ENCODE peak calls at places on chromosomes 3 and 15, in seven cellular contexts. One of them, this sample, is unnamed.

GRCh38 chr3:78140866-78141658 is 1101.2 kb downstream of the ROBO2 start:
- DNase-seq in neuronal stem cell: no peak
- DNase-seq in mesenchymal stem cell: peak
- DNase-seq in H1: no peak
- DNase-seq in mesendoderm: peak
- DNase-seq in IMR-90: peak
- DNase-seq in trophoblast cell: no peak
- DNase-seq in this sample: no peak

GRCh38 chr3:15858547-15859506 is 61.0 kb upstream of the ANKRD28 start:
- DNase-seq in neuronal stem cell: peak
- DNase-seq in mesenchymal stem cell: peak
- DNase-seq in H1: no peak
- DNase-seq in mesendoderm: peak
- DNase-seq in IMR-90: no peak
- DNase-seq in trophoblast cell: peak
- DNase-seq in this sample: peak

GRCh38 chr15:75891895-75892294 is 11.8 kb upstream of the FBXO22 start:
- DNase-seq in neuronal stem cell: no peak
- DNase-seq in mesenchymal stem cell: peak
- DNase-seq in H1: no peak
- DNase-seq in mesendoderm: no peak
- DNase-seq in IMR-90: peak
- DNase-seq in trophoblast cell: no peak
- DNase-seq in this sample: no peak

GRCh38 chr3:146044046-146044445 is 116.9 kb downstream of the PLOD2 start:
- DNase-seq in neuronal stem cell: no peak
- DNase-seq in mesenchymal stem cell: no peak
- DNase-seq in H1: no peak
- DNase-seq in mesendoderm: no peak
- DNase-seq in IMR-90: no peak
- DNase-seq in trophoblast cell: peak
- DNase-seq in this sample: no peak

GRCh38 chr3:112446343-112446742 is 52.9 kb downstream of the BTLA start:
- DNase-seq in neuronal stem cell: peak
- DNase-seq in mesenchymal stem cell: no peak
- DNase-seq in H1: no peak
- DNase-seq in mesendoderm: peak
- DNase-seq in IMR-90: no peak
- DNase-seq in trophoblast cell: peak
- DNase-seq in this sample: no peak

GRCh38 chr3:115788921-115789470 is 165.7 kb downstream of the GAP43 start:
- DNase-seq in neuronal stem cell: no peak
- DNase-seq in mesenchymal stem cell: peak
- DNase-seq in H1: no peak
- DNase-seq in mesendoderm: no peak
- DNase-seq in IMR-90: peak
- DNase-seq in trophoblast cell: peak
- DNase-seq in this sample: no peak

GRCh38 chr3:43144811-43145490 is 39.1 kb upstream of the POMGNT2 start:
- DNase-seq in neuronal stem cell: no peak
- DNase-seq in mesenchymal stem cell: no peak
- DNase-seq in H1: no peak
- DNase-seq in mesendoderm: peak
- DNase-seq in IMR-90: peak
- DNase-seq in trophoblast cell: no peak
- DNase-seq in this sample: no peak

GRCh38 chr3:127089487-127090145 is 103.3 kb upstream of the PRR23E start:
- DNase-seq in neuronal stem cell: no peak
- DNase-seq in mesenchymal stem cell: no peak
- DNase-seq in H1: no peak
- DNase-seq in mesendoderm: no peak
- DNase-seq in IMR-90: no peak
- DNase-seq in trophoblast cell: no peak
- DNase-seq in this sample: no peak

GRCh38 chr3:165206454-165207266 is 10.5 kb upstream of the SLITRK3 start:
- DNase-seq in neuronal stem cell: peak
- DNase-seq in mesenchymal stem cell: peak
- DNase-seq in H1: no peak
- DNase-seq in mesendoderm: peak
- DNase-seq in IMR-90: peak
- DNase-seq in trophoblast cell: peak
- DNase-seq in this sample: peak

GRCh38 chr3:120909602-120909878 is 1.5 kb downstream of the STXBP5L start:
- DNase-seq in neuronal stem cell: no peak
- DNase-seq in mesenchymal stem cell: no peak
- DNase-seq in H1: no peak
- DNase-seq in mesendoderm: peak
- DNase-seq in IMR-90: no peak
- DNase-seq in trophoblast cell: no peak
- DNase-seq in this sample: peak

GRCh38 chr3:195271116-195271858 is at the start of gene XXYLT1:
- DNase-seq in neuronal stem cell: peak
- DNase-seq in mesenchymal stem cell: peak
- DNase-seq in H1: peak
- DNase-seq in mesendoderm: peak
- DNase-seq in IMR-90: peak
- DNase-seq in trophoblast cell: peak
- DNase-seq in this sample: peak

GRCh38 chr3:182035324-182035723 is 323.6 kb downstream of the SOX2 start:
- DNase-seq in neuronal stem cell: no peak
- DNase-seq in mesenchymal stem cell: no peak
- DNase-seq in H1: no peak
- DNase-seq in mesendoderm: no peak
- DNase-seq in IMR-90: no peak
- DNase-seq in trophoblast cell: peak
- DNase-seq in this sample: no peak

GRCh38 chr15:51589881-51590570 is 32.5 kb downstream of the DMXL2 start:
- DNase-seq in neuronal stem cell: no peak
- DNase-seq in mesenchymal stem cell: no peak
- DNase-seq in H1: no peak
- DNase-seq in mesendoderm: no peak
- DNase-seq in IMR-90: no peak
- DNase-seq in trophoblast cell: no peak
- DNase-seq in this sample: no peak

GRCh38 chr3:46984591-46985459 is 5.4 kb downstream of the NBEAL2 start:
- DNase-seq in neuronal stem cell: no peak
- DNase-seq in mesenchymal stem cell: no peak
- DNase-seq in H1: no peak
- DNase-seq in mesendoderm: no peak
- DNase-seq in IMR-90: no peak
- DNase-seq in trophoblast cell: no peak
- DNase-seq in this sample: no peak

GRCh38 chr3:107431048-107431297 is 53.7 kb downstream of the CCDC54 start:
- DNase-seq in neuronal stem cell: no peak
- DNase-seq in mesenchymal stem cell: peak
- DNase-seq in H1: no peak
- DNase-seq in mesendoderm: no peak
- DNase-seq in IMR-90: peak
- DNase-seq in trophoblast cell: no peak
- DNase-seq in this sample: no peak

GRCh38 chr3:133535971-133536634 is 37.4 kb upstream of the CDV3 start:
- DNase-seq in neuronal stem cell: no peak
- DNase-seq in mesenchymal stem cell: peak
- DNase-seq in H1: no peak
- DNase-seq in mesendoderm: no peak
- DNase-seq in IMR-90: peak
- DNase-seq in trophoblast cell: no peak
- DNase-seq in this sample: no peak

GRCh38 chr3:77620009-77620408 is 580.1 kb downstream of the ROBO2 start:
- DNase-seq in neuronal stem cell: no peak
- DNase-seq in mesenchymal stem cell: peak
- DNase-seq in H1: no peak
- DNase-seq in mesendoderm: no peak
- DNase-seq in IMR-90: peak
- DNase-seq in trophoblast cell: no peak
- DNase-seq in this sample: no peak

GRCh38 chr3:146589899-146590508 is 15.1 kb downstream of the PLSCR5 start:
- DNase-seq in neuronal stem cell: no peak
- DNase-seq in mesenchymal stem cell: peak
- DNase-seq in H1: no peak
- DNase-seq in mesendoderm: peak
- DNase-seq in IMR-90: peak
- DNase-seq in trophoblast cell: peak
- DNase-seq in this sample: no peak

GRCh38 chr15:101172421-101173097 is 79.3 kb downstream of the CHSY1 start:
- DNase-seq in neuronal stem cell: no peak
- DNase-seq in mesenchymal stem cell: no peak
- DNase-seq in H1: no peak
- DNase-seq in mesendoderm: no peak
- DNase-seq in IMR-90: peak
- DNase-seq in trophoblast cell: no peak
- DNase-seq in this sample: no peak

DNA sequence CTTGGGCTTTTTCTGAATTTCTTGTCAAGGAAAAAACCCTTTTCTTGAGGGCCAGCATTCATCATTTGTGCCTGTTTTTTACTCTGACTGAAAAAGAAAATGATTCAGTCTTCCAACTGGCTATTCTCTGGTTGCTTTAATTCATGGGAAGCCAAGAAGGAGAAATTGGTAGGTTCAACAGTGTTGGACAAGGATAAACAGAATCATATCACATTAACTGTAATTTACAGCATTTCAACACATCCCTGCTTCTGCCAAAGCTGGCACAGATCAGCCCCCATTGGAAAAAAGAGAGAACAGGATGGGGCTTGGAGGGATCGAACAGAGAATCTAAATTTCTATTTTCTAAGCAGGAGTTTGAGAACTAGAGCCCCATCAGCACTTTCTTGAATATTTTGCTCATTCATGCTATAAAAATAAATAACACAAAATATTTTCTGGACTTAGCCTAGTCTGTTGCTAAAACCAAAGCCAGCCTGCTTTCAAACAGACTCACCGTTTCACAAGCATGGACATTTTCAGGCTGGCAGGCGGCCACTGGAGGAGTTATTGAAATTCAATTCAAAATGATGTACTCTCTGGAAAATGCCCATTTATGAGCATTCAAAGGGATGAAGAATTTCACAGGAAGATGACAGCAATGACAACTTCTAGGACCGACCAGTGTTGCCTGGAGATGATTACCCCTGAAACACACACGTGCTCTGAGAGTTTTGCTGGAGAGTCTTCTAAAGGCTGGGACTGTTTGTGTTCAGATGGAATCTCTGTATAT is 181.2 kb downstream of the WNT5A start:
- DNase-seq in neuronal stem cell: no peak
- DNase-seq in mesenchymal stem cell: no peak
- DNase-seq in H1: no peak
- DNase-seq in mesendoderm: no peak
- DNase-seq in IMR-90: peak
- DNase-seq in trophoblast cell: no peak
- DNase-seq in this sample: no peak
- H2AK5ac ChIP-seq in neuronal stem cell: no peak
- H2AK5ac ChIP-seq in mesenchymal stem cell: no peak
- H2AK5ac ChIP-seq in H1: no peak
- H2AK5ac ChIP-seq in mesendoderm: no peak
- H2AK5ac ChIP-seq in IMR-90: no peak
- H2AK5ac ChIP-seq in trophoblast cell: no peak
- H2AK5ac ChIP-seq in this sample: no peak

DNA sequence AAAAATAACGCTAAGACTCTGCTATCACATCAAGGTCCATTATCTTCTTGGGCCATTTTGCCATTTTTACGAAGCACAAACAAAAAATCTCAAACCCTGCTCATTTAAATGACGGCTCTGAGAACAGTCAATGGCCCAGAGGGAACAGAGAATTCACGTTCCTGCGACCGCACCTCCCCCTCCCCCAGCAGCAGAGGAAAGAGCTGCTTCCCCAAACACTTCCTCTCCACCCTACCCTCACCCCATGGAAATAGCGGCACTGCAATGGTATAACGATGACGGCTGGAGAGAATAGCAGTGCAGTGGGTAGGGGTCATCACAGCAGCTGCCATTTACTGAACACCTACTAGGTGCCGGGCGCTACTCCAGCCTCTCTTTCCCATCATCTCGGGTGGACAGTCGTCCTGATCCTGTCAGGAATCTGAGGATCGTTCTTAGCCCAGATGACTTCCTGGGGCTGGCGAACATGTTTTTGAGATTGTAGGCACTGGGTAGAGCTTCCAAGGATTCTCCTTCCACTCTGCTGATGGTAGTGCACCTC is 113.3 kb downstream of the IQSEC1 start:
- DNase-seq in neuronal stem cell: no peak
- DNase-seq in mesenchymal stem cell: no peak
- DNase-seq in H1: no peak
- DNase-seq in mesendoderm: peak
- DNase-seq in IMR-90: no peak
- DNase-seq in trophoblast cell: no peak
- DNase-seq in this sample: no peak
- H3K27ac ChIP-seq in neuronal stem cell: no peak
- H3K27ac ChIP-seq in mesenchymal stem cell: no peak
- H3K27ac ChIP-seq in H1: no peak
- H3K27ac ChIP-seq in mesendoderm: no peak
- H3K27ac ChIP-seq in IMR-90: no peak
- H3K27ac ChIP-seq in trophoblast cell: no peak
- H3K27ac ChIP-seq in this sample: no peak

GRCh38 chr3:39753361-39753760 is 56.0 kb upstream of the MYRIP start:
- DNase-seq in neuronal stem cell: no peak
- DNase-seq in mesenchymal stem cell: no peak
- DNase-seq in H1: no peak
- DNase-seq in mesendoderm: no peak
- DNase-seq in IMR-90: no peak
- DNase-seq in trophoblast cell: no peak
- DNase-seq in this sample: no peak
- H2AK5ac ChIP-seq in neuronal stem cell: no peak
- H2AK5ac ChIP-seq in mesenchymal stem cell: no peak
- H2AK5ac ChIP-seq in H1: no peak
- H2AK5ac ChIP-seq in mesendoderm: no peak
- H2AK5ac ChIP-seq in IMR-90: no peak
- H2AK5ac ChIP-seq in trophoblast cell: no peak
- H2AK5ac ChIP-seq in this sample: no peak

GRCh38 chr15:81311834-81312459 is 12.0 kb downstream of the STARD5 start:
- DNase-seq in neuronal stem cell: no peak
- DNase-seq in mesenchymal stem cell: no peak
- DNase-seq in H1: no peak
- DNase-seq in mesendoderm: no peak
- DNase-seq in IMR-90: peak
- DNase-seq in trophoblast cell: peak
- DNase-seq in this sample: no peak
- H3K27ac ChIP-seq in neuronal stem cell: no peak
- H3K27ac ChIP-seq in mesenchymal stem cell: no peak
- H3K27ac ChIP-seq in H1: no peak
- H3K27ac ChIP-seq in mesendoderm: no peak
- H3K27ac ChIP-seq in IMR-90: peak
- H3K27ac ChIP-seq in trophoblast cell: no peak
- H3K27ac ChIP-seq in this sample: no peak

GRCh38 chr3:55664387-55664786 is 177.3 kb upstream of the WNT5A start:
- DNase-seq in neuronal stem cell: peak
- DNase-seq in mesenchymal stem cell: no peak
- DNase-seq in H1: no peak
- DNase-seq in mesendoderm: peak
- DNase-seq in IMR-90: no peak
- DNase-seq in trophoblast cell: no peak
- DNase-seq in this sample: peak
- H2AK5ac ChIP-seq in neuronal stem cell: no peak
- H2AK5ac ChIP-seq in mesenchymal stem cell: no peak
- H2AK5ac ChIP-seq in H1: no peak
- H2AK5ac ChIP-seq in mesendoderm: no peak
- H2AK5ac ChIP-seq in IMR-90: no peak
- H2AK5ac ChIP-seq in trophoblast cell: no peak
- H2AK5ac ChIP-seq in this sample: no peak

This sample was measured in H9.